ENCODE peak calls at places on chromosomes 11 and 22, in five cellular contexts. J is WERI-Rb-1, D is right lobe of liver, Q is endothelial cell of umbilical vein, X is epithelial cell of esophagus. L is an unnamed sample.

GRCh38 chr11:1778141-1778911 is 14.6 kb upstream of the CTSD start:
- DNase-seq in J (no peak), D (no peak), Q (no peak), X (no peak), L (no peak)

GRCh38 chr11:57508341-57509170 is 6.9 kb downstream of the SLC43A1 start:
- DNase-seq in J (no peak), D (no peak), Q (no peak), X (no peak), L (no peak)

GRCh38 chr11:133163463-133164419 is 368.6 kb downstream of the OPCML start:
- DNase-seq in J (peak), D (no peak), Q (no peak), X (peak), L (no peak)

GRCh38 chr22:31143038-31143437 is 2.7 kb upstream of the PLA2G3 start:
- DNase-seq in J (no peak), D (no peak), Q (no peak), X (no peak), L (no peak)

GRCh38 chr11:35272391-35272821 is 133.4 kb downstream of the CD44 start:
- DNase-seq in J (no peak), D (no peak), Q (no peak), X (no peak), L (no peak)

GRCh38 chr11:44097821-44098220 is 2.3 kb downstream of the EXT2 start:
- DNase-seq in J (no peak), D (no peak), Q (no peak), X (peak), L (no peak)

GRCh38 chr11:60777572-60777971 is 7.6 kb upstream of the MS4A10 start:
- DNase-seq in J (no peak), D (no peak), Q (peak), X (peak), L (peak)

GRCh38 chr11:101864098-101864497 is 50.7 kb upstream of the CEP126 start:
- DNase-seq in J (no peak), D (no peak), Q (no peak), X (no peak), L (no peak)

GRCh38 chr11:32005786-32006406 is 85.0 kb upstream of the RCN1 start:
- DNase-seq in J (no peak), D (no peak), Q (no peak), X (peak), L (no peak)

GRCh38 chr11:92550411-92550810 is 325.8 kb downstream of the FAT3 start:
- DNase-seq in J (no peak), D (no peak), Q (no peak), X (no peak), L (no peak)

DNA sequence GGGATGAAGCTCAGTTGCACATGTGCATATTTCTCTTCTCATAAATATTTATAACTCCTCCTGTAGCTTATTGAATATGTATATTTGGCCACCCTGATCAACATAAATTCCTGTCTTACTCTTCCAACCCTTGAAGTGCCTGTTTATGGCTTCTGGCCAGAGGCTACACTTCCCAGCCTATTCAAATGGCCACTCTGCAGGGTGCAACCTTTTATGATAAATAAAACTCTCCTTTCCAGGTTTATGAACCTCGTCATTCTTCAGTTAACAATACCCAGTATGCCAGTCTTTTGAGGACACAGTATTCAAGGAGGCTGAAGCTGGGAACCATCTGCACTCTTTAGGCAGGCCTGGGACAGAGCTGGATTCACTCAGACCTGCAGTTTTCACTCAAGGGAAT is 2.6 kb upstream of the RTL6 start:
- DNase-seq in J (no peak), D (no peak), Q (no peak), X (no peak), L (no peak)
- TF ChIP-seq CTCF in J (no peak), D (no peak), Q (no peak), X (no peak), L (no peak)

DNA sequence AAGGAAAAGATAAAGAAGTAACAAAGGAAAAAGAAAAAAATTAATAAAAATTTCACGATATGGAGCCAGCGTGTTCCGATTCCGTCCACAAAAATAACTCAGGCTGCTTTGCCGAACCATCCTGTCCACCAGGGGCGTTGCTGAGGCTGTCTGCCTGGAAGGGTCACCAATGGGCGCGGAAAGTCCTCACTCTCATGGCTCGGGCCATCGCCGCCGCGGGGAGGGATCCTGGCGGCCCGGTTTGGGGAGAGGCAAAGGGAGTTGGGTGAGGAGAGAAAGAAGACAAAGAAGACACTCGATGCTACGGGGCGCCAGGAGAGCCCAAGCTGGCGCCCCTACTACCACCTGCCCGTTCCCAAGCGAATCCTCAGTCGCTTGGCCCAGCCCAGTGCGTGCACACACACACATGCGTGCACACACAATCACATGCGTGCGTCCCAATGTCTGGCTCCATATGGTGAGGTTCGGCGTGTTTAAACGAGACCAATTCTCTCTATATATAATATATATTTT is 5.6 kb upstream of the PYGM start:
- DNase-seq in J (no peak), D (no peak), Q (no peak), X (no peak), L (peak)
- TF ChIP-seq CTCF in J (peak), D (peak), Q (no peak), X (peak), L (no peak)

GRCh38 chr11:75161506-75161905 is 10.6 kb downstream of the SLCO2B1 start:
- DNase-seq in J (no peak), D (no peak), Q (peak), X (no peak), L (no peak)

GRCh38 chr11:75160880-75161279 is 10.0 kb downstream of the SLCO2B1 start:
- DNase-seq in J (no peak), D (no peak), Q (no peak), X (no peak), L (no peak)

GRCh38 chr11:75158241-75158640 is 7.3 kb downstream of the SLCO2B1 start:
- DNase-seq in J (no peak), D (no peak), Q (no peak), X (peak), L (no peak)

GRCh38 chr11:75160328-75160757 is 9.4 kb downstream of the SLCO2B1 start:
- DNase-seq in J (no peak), D (no peak), Q (peak), X (no peak), L (no peak)

DNA sequence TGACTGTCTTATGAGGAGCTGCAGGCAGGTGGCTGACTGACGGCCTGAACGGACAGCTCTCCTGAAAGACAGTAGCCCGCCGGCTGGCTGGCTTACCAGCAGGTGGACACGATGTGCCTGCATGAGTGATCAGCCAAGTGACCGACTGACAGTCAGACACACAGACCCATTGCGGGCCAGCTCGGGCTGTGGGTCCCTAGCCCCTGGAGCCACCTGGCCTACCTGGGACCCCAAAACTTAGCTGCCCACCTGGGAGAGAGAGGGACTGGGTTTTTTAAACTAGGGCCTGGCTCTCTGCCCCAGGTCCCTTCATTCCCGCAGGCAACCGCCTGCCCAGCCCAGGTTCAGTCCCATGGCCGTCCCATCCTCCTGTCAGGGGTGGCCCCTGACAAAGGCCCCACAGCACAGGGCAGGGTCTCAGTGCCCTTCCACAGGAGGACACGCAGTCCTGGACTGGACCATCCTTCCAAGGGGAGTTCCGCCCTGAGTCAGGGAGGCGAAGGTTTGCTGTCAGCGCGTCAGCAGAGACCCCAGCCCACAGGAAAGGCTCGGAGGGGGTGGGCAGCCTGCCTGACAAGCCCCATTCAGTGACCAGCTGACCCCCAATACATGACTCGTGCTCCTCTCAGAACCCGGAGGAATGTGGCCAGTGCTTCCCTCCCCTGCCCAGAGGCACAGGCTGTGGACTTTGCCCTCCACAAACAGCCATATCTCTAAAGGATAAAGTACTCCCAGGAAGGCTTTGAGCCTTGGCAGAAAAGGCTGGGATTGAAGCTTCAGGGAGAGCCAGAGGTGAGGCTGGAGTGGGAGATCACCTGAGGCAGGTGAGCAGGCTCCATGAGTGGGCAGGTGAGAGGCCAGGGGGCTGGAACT is 8.4 kb downstream of the SLCO2B1 start:
- DNase-seq in J (no peak), D (peak), Q (no peak), X (no peak), L (no peak)
- TF ChIP-seq CTCF in J (no peak), D (peak), Q (no peak), X (no peak), L (no peak)

GRCh38 chr22:20604776-20605221 is 97.4 kb downstream of the MED15 start:
- DNase-seq in J (no peak), D (no peak), Q (no peak), X (no peak), L (no peak)

GRCh38 chr22:20607157-20607907 is 99.9 kb downstream of the MED15 start:
- DNase-seq in J (no peak), D (no peak), Q (no peak), X (no peak), L (peak)

GRCh38 chr22:20605328-20605727 is 97.9 kb downstream of the MED15 start:
- DNase-seq in J (no peak), D (no peak), Q (no peak), X (no peak), L (no peak)

GRCh38 chr22:20606784-20607128 is 99.3 kb downstream of the MED15 start:
- DNase-seq in J (no peak), D (no peak), Q (no peak), X (no peak), L (no peak)

GRCh38 chr22:20606041-20606783 is 98.8 kb downstream of the MED15 start:
- DNase-seq in J (peak), D (peak), Q (peak), X (peak), L (peak)
- TF ChIP-seq CTCF in J (peak), D (peak), Q (peak), X (peak), L (peak)

DNA sequence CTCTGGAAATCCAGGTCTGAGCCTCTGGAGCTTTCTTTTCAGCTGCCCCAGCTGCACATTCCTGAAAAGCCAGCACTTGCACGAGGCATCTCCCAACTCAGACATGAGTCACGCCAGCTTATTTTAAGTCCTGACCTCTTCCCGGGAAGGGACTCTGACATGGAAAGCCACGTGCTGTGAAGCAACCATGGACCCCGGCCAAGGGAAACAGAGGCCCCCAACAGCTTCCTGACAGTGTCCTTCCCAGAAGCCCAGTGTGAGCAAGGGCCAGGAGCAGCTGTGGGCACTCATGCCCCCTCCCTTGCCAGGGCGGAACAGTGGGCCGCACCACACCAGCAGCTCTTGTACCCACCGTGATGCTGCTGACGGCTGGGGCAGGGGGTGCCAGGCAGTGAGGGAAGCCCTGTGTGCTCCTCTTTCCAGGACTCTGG is 118.8 kb upstream of the CADM1 start:
- DNase-seq in J (no peak), D (no peak), Q (no peak), X (peak), L (peak)
- TF ChIP-seq CTCF in J (no peak), D (no peak), Q (no peak), X (no peak), L (no peak)

L was measured in spleen.